ENCODE peak calls at places on chromosomes 3 and 15, in ten cellular contexts. One of them, this sample, is unnamed.
A peak's percentile ranks its signal among the peaks of the same experiment; 100 is the strongest.

GRCh38 chr3:123159926-123160635 is 41.7 kb upstream of the SEC22A start:
- DNase-seq in aorta: no peak
- DNase-seq in left ventricle myocardium inferior: no peak
- DNase-seq in HCT116: no peak
- DNase-seq in RWPE1: no peak
- DNase-seq in cardiac muscle cell: peak; percentile 9
- DNase-seq in H1: no peak
- DNase-seq in A673: no peak
- DNase-seq in thyroid gland: no peak
- DNase-seq in kidney: no peak
- DNase-seq in this sample: no peak

GRCh38 chr3:133474251-133474801 is 74.5 kb downstream of the BFSP2 start:
- DNase-seq in RWPE1: no peak
- DNase-seq in thyroid gland: peak; percentile 87
- DNase-seq in HCT116: no peak
- DNase-seq in cardiac muscle cell: peak; percentile 56
- DNase-seq in kidney: no peak
- DNase-seq in left ventricle myocardium inferior: peak; percentile 72
- DNase-seq in H1: no peak
- DNase-seq in A673: no peak
- DNase-seq in aorta: no peak
- DNase-seq in this sample: no peak

GRCh38 chr3:37040231-37040630 is 46.9 kb downstream of the MLH1 start:
- DNase-seq in cardiac muscle cell: no peak
- DNase-seq in kidney: no peak
- DNase-seq in A673: no peak
- DNase-seq in HCT116: no peak
- DNase-seq in aorta: no peak
- DNase-seq in left ventricle myocardium inferior: no peak
- DNase-seq in H1: no peak
- DNase-seq in thyroid gland: no peak
- DNase-seq in RWPE1: no peak
- DNase-seq in this sample: no peak

GRCh38 chr15:40942337-40942854 is 10.9 kb upstream of the CHAC1 start:
- DNase-seq in kidney: no peak
- DNase-seq in A673: no peak
- DNase-seq in thyroid gland: no peak
- DNase-seq in cardiac muscle cell: no peak
- DNase-seq in H1: peak; percentile 56
- DNase-seq in aorta: no peak
- DNase-seq in HCT116: no peak
- DNase-seq in left ventricle myocardium inferior: no peak
- DNase-seq in RWPE1: no peak
- DNase-seq in this sample: no peak

GRCh38 chr15:78105541-78106241 is 13.3 kb downstream of the SH2D7 start:
- DNase-seq in H1: no peak
- DNase-seq in RWPE1: no peak
- DNase-seq in cardiac muscle cell: peak; percentile 36
- DNase-seq in HCT116: no peak
- DNase-seq in left ventricle myocardium inferior: no peak
- DNase-seq in thyroid gland: no peak
- DNase-seq in A673: no peak
- DNase-seq in aorta: peak; percentile 19
- DNase-seq in kidney: no peak
- DNase-seq in this sample: no peak

GRCh38 chr3:99929409-99930139 is 111.9 kb downstream of the CMSS1 start:
- DNase-seq in aorta: peak; percentile 56
- DNase-seq in left ventricle myocardium inferior: peak; percentile 46
- DNase-seq in HCT116: no peak
- DNase-seq in H1: no peak
- DNase-seq in A673: no peak
- DNase-seq in RWPE1: peak; percentile 71
- DNase-seq in kidney: no peak
- DNase-seq in thyroid gland: no peak
- DNase-seq in cardiac muscle cell: peak; percentile 53
- DNase-seq in this sample: peak; percentile 53

GRCh38 chr3:126208618-126209256 is 28.4 kb upstream of the ALDH1L1 start:
- DNase-seq in HCT116: peak; percentile 76
- DNase-seq in thyroid gland: peak; percentile 91
- DNase-seq in left ventricle myocardium inferior: peak; percentile 82
- DNase-seq in aorta: peak; percentile 96
- DNase-seq in kidney: peak; percentile 97
- DNase-seq in RWPE1: peak; percentile 89
- DNase-seq in A673: peak; percentile 98
- DNase-seq in cardiac muscle cell: peak; percentile 93
- DNase-seq in H1: no peak
- DNase-seq in this sample: no peak

GRCh38 chr15:100601158-100601557 is 826 bp downstream of the LINS1 start:
- DNase-seq in RWPE1: no peak
- DNase-seq in kidney: no peak
- DNase-seq in thyroid gland: peak; percentile 38
- DNase-seq in aorta: peak; percentile 48
- DNase-seq in A673: peak; percentile 11
- DNase-seq in left ventricle myocardium inferior: no peak
- DNase-seq in H1: no peak
- DNase-seq in HCT116: no peak
- DNase-seq in cardiac muscle cell: peak; percentile 16
- DNase-seq in this sample: no peak

GRCh38 chr15:77810180-77810579 is 177.5 kb upstream of the LINGO1 start:
- DNase-seq in HCT116: no peak
- DNase-seq in left ventricle myocardium inferior: no peak
- DNase-seq in cardiac muscle cell: peak; percentile 25
- DNase-seq in A673: peak; percentile 92
- DNase-seq in H1: no peak
- DNase-seq in thyroid gland: no peak
- DNase-seq in aorta: no peak
- DNase-seq in kidney: no peak
- DNase-seq in RWPE1: no peak
- DNase-seq in this sample: no peak

GRCh38 chr3:197309528-197310361 is 11.3 kb upstream of the DLG1 start:
- DNase-seq in aorta: no peak
- DNase-seq in kidney: no peak
- DNase-seq in HCT116: peak; percentile 28
- DNase-seq in A673: peak; percentile 93
- DNase-seq in thyroid gland: peak; percentile 18
- DNase-seq in cardiac muscle cell: peak; percentile 93
- DNase-seq in RWPE1: peak; percentile 66
- DNase-seq in H1: no peak
- DNase-seq in left ventricle myocardium inferior: no peak
- DNase-seq in this sample: no peak

GRCh38 chr15:84929795-84930371 is 45.4 kb downstream of the SLC28A1 start:
- DNase-seq in A673: peak; percentile 28
- DNase-seq in left ventricle myocardium inferior: no peak
- DNase-seq in RWPE1: peak; percentile 57
- DNase-seq in H1: no peak
- DNase-seq in cardiac muscle cell: peak; percentile 25
- DNase-seq in HCT116: peak; percentile 94
- DNase-seq in kidney: peak; percentile 90
- DNase-seq in thyroid gland: no peak
- DNase-seq in aorta: no peak
- DNase-seq in this sample: no peak

GRCh38 chr3:98788651-98789050 is 25.5 kb downstream of the ST3GAL6 start:
- DNase-seq in RWPE1: no peak
- DNase-seq in H1: no peak
- DNase-seq in kidney: no peak
- DNase-seq in left ventricle myocardium inferior: peak; percentile 28
- DNase-seq in aorta: no peak
- DNase-seq in HCT116: no peak
- DNase-seq in cardiac muscle cell: peak; percentile 60
- DNase-seq in thyroid gland: peak; percentile 30
- DNase-seq in A673: no peak
- DNase-seq in this sample: no peak

GRCh38 chr3:98786364-98786930 is 23.3 kb downstream of the ST3GAL6 start:
- DNase-seq in aorta: no peak
- DNase-seq in kidney: no peak
- DNase-seq in RWPE1: no peak
- DNase-seq in cardiac muscle cell: peak; percentile 64
- DNase-seq in thyroid gland: no peak
- DNase-seq in HCT116: no peak
- DNase-seq in A673: no peak
- DNase-seq in left ventricle myocardium inferior: no peak
- DNase-seq in H1: no peak
- DNase-seq in this sample: no peak

GRCh38 chr3:98784042-98784441 is 20.9 kb downstream of the ST3GAL6 start:
- DNase-seq in H1: no peak
- DNase-seq in A673: no peak
- DNase-seq in thyroid gland: no peak
- DNase-seq in aorta: no peak
- DNase-seq in left ventricle myocardium inferior: no peak
- DNase-seq in HCT116: no peak
- DNase-seq in RWPE1: no peak
- DNase-seq in cardiac muscle cell: peak; percentile 53
- DNase-seq in kidney: no peak
- DNase-seq in this sample: no peak

GRCh38 chr3:98784666-98785600 is 21.8 kb downstream of the ST3GAL6 start:
- DNase-seq in A673: no peak
- DNase-seq in thyroid gland: no peak
- DNase-seq in left ventricle myocardium inferior: no peak
- DNase-seq in H1: no peak
- DNase-seq in cardiac muscle cell: peak; percentile 94
- DNase-seq in HCT116: no peak
- DNase-seq in aorta: no peak
- DNase-seq in RWPE1: peak; percentile 32
- DNase-seq in kidney: no peak
- DNase-seq in this sample: no peak

DNA sequence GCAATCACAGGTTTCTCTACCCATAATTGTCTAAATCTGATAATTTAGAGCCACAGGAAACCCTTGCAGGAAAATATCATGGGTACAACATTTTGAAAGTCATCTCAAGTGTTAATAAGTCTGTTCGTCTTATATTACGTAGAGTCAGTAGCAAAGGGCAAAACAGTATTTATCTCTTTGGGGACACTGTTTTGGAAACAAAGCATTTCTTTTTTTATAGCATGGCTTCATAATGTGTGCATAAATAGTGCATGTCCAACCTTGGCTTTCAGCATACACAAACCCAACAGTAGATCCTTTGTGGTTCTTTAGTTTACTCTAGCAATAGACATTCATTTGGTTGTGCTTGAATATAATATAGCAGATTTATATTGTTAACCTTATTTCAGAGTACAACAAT is 24.0 kb downstream of the ST3GAL6 start:
- DNase-seq in thyroid gland: no peak
- DNase-seq in cardiac muscle cell: no peak
- DNase-seq in HCT116: no peak
- DNase-seq in kidney: no peak
- DNase-seq in left ventricle myocardium inferior: no peak
- DNase-seq in H1: no peak
- DNase-seq in A673: no peak
- DNase-seq in aorta: no peak
- DNase-seq in RWPE1: no peak
- DNase-seq in this sample: no peak
- H3K27ac ChIP-seq in thyroid gland: no peak overlapping the region
- H3K27ac ChIP-seq in cardiac muscle cell: no peak overlapping the region
- H3K27ac ChIP-seq in HCT116: no peak overlapping the region
- H3K27ac ChIP-seq in kidney: no peak overlapping the region
- H3K27ac ChIP-seq in left ventricle myocardium inferior: peak overlapping the region; percentile 71
- H3K27ac ChIP-seq in H1: no peak overlapping the region
- H3K27ac ChIP-seq in A673: no peak overlapping the region
- H3K27ac ChIP-seq in aorta: no peak overlapping the region
- H3K27ac ChIP-seq in RWPE1: no peak overlapping the region
- H3K27ac ChIP-seq in this sample: no peak overlapping the region

GRCh38 chr15:82538961-82539689 is 1.1 kb downstream of the RPS17 start:
- DNase-seq in RWPE1: no peak
- DNase-seq in A673: peak; percentile 29
- DNase-seq in HCT116: no peak
- DNase-seq in kidney: no peak
- DNase-seq in left ventricle myocardium inferior: no peak
- DNase-seq in thyroid gland: no peak
- DNase-seq in aorta: no peak
- DNase-seq in cardiac muscle cell: peak; percentile 25
- DNase-seq in H1: no peak
- DNase-seq in this sample: no peak
- H3K27ac ChIP-seq in RWPE1: peak overlapping the region; percentile 88
- H3K27ac ChIP-seq in A673: peak overlapping the region; percentile 91
- H3K27ac ChIP-seq in HCT116: peak overlapping the region; percentile 85
- H3K27ac ChIP-seq in kidney: no peak overlapping the region
- H3K27ac ChIP-seq in left ventricle myocardium inferior: peak overlapping the region; percentile 90
- H3K27ac ChIP-seq in thyroid gland: peak overlapping the region; percentile 81
- H3K27ac ChIP-seq in aorta: no peak overlapping the region
- H3K27ac ChIP-seq in cardiac muscle cell: peak overlapping the region; percentile 67
- H3K27ac ChIP-seq in H1: peak overlapping the region; percentile 90
- H3K27ac ChIP-seq in this sample: peak overlapping the region; percentile 91

DNA sequence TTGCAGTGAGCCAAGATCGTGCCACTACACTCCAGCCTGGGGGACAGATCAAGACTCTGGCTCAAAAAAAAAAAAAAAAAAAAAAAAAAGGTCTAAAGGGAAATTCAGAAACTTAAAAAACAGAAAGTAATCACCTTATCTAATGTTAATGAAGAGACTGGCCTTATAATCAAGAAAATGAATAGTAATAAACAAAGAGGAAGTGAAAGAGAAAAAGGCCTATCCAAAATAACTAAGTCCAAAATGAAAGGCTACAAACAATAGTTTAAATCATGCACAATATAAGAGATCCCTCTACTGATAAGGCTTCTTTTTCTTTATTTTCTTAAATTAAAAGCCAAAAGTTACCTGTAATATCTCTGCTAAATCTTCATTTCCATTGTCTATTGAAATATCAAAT is 37.1 kb upstream of the HDC start:
- DNase-seq in HCT116: no peak
- DNase-seq in H1: no peak
- DNase-seq in RWPE1: no peak
- DNase-seq in kidney: no peak
- DNase-seq in thyroid gland: no peak
- DNase-seq in aorta: no peak
- DNase-seq in cardiac muscle cell: no peak
- DNase-seq in left ventricle myocardium inferior: no peak
- DNase-seq in A673: no peak
- DNase-seq in this sample: no peak
- H3K27ac ChIP-seq in HCT116: no peak overlapping the region
- H3K27ac ChIP-seq in H1: no peak overlapping the region
- H3K27ac ChIP-seq in RWPE1: no peak overlapping the region
- H3K27ac ChIP-seq in kidney: no peak overlapping the region
- H3K27ac ChIP-seq in thyroid gland: no peak overlapping the region
- H3K27ac ChIP-seq in aorta: no peak overlapping the region
- H3K27ac ChIP-seq in cardiac muscle cell: no peak overlapping the region
- H3K27ac ChIP-seq in left ventricle myocardium inferior: no peak overlapping the region
- H3K27ac ChIP-seq in A673: no peak overlapping the region
- H3K27ac ChIP-seq in this sample: no peak overlapping the region

DNA sequence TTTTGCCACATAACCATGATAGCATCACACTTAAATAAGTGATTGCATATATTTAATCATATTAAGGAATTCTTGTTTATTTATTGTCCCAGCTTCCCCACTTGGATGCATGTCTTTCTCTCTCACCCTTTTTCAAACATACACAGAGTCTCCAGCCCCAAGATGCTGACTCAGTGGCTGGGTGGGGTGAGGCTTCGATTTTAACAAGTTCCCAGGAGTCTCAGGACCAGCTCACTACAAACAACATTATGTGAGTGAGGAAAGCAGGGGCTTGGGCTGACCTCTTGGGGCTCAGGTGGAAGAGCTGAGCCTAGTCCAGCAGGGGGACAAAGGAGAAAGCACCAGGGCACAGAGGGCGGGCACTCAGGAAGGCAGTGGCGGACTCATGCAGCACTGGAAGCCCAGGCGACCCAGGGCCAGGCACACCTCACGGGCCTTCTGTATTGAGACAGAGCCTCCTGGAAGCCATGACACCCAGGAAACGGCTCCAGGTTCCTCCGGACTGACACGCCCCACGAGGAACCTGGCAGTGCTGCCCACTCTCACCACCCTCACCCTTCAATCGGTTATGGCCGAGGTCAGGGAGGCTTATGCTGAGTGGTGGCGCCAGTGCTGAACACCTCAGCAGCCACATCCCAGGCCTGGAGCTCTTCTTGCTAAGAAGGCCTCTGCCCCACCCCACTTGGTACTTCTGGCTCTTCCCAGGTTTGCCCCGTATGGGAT is 97.4 kb downstream of the LRIG1 start:
- DNase-seq in kidney: no peak
- DNase-seq in H1: no peak
- DNase-seq in cardiac muscle cell: no peak
- DNase-seq in A673: no peak
- DNase-seq in aorta: no peak
- DNase-seq in thyroid gland: no peak
- DNase-seq in left ventricle myocardium inferior: no peak
- DNase-seq in HCT116: no peak
- DNase-seq in RWPE1: no peak
- DNase-seq in this sample: no peak
- H3K27ac ChIP-seq in kidney: no peak overlapping the region
- H3K27ac ChIP-seq in H1: no peak overlapping the region
- H3K27ac ChIP-seq in cardiac muscle cell: no peak overlapping the region
- H3K27ac ChIP-seq in A673: no peak overlapping the region
- H3K27ac ChIP-seq in aorta: no peak overlapping the region
- H3K27ac ChIP-seq in thyroid gland: no peak overlapping the region
- H3K27ac ChIP-seq in left ventricle myocardium inferior: no peak overlapping the region
- H3K27ac ChIP-seq in HCT116: no peak overlapping the region
- H3K27ac ChIP-seq in RWPE1: no peak overlapping the region
- H3K27ac ChIP-seq in this sample: peak overlapping the region; percentile 82

This sample was measured in dorsolateral prefrontal cortex.